ENCODE peak calls at places on chromosomes 6 and 20, in seven cellular contexts. O, D, W, A, L, S and H are unnamed samples.

GRCh38 chr6:158038291-158039177 is 56.9 kb downstream of the SYNJ2 start:
- DNase-seq in O (no peak), D (peak), W (no peak), A (no peak), L (no peak), S (no peak), H (no peak)

GRCh38 chr6:168206681-168207274 is 112.8 kb downstream of the DACT2 start:
- DNase-seq in O (no peak), D (peak), W (no peak), A (no peak), L (no peak), S (no peak), H (no peak)

GRCh38 chr20:23018941-23019340 is 16.2 kb upstream of the SSTR4 start:
- DNase-seq in O (no peak), D (no peak), W (peak), A (no peak), L (no peak), S (no peak), H (no peak)

GRCh38 chr6:98831057-98832031 is 3.0 kb upstream of the POU3F2 start:
- DNase-seq in O (no peak), D (no peak), W (no peak), A (no peak), L (no peak), S (peak), H (no peak)

GRCh38 chr6:168432196-168432595 is 8.8 kb upstream of the SMOC2 start:
- DNase-seq in O (no peak), D (no peak), W (no peak), A (no peak), L (no peak), S (no peak), H (no peak)

GRCh38 chr6:136823128-136823660 is 802 bp downstream of the PEX7 start:
- DNase-seq in O (no peak), D (no peak), W (peak), A (no peak), L (no peak), S (no peak), H (peak)

GRCh38 chr6:152244998-152245630 is 392.0 kb downstream of the SYNE1 start:
- DNase-seq in O (no peak), D (no peak), W (no peak), A (peak), L (no peak), S (no peak), H (no peak)

GRCh38 chr6:37650071-37650481 is 47.6 kb downstream of the MDGA1 start:
- DNase-seq in O (no peak), D (no peak), W (no peak), A (no peak), L (no peak), S (peak), H (no peak)

GRCh38 chr6:26175033-26175427 is 87.8 kb downstream of the HFE start:
- DNase-seq in O (no peak), D (no peak), W (no peak), A (no peak), L (no peak), S (no peak), H (no peak)

GRCh38 chr6:34587851-34588250 is 31.7 kb upstream of the SPDEF start:
- DNase-seq in O (no peak), D (peak), W (no peak), A (no peak), L (no peak), S (no peak), H (no peak)

GRCh38 chr6:34587325-34587724 is 31.2 kb upstream of the SPDEF start:
- DNase-seq in O (no peak), D (peak), W (no peak), A (no peak), L (peak), S (no peak), H (no peak)

GRCh38 chr6:34589140-34589539 is 33.0 kb upstream of the SPDEF start:
- DNase-seq in O (no peak), D (peak), W (no peak), A (no peak), L (no peak), S (no peak), H (no peak)

GRCh38 chr6:34592208-34592952 is 36.3 kb upstream of the SPDEF start:
- DNase-seq in O (no peak), D (peak), W (peak), A (no peak), L (no peak), S (no peak), H (no peak)

DNA sequence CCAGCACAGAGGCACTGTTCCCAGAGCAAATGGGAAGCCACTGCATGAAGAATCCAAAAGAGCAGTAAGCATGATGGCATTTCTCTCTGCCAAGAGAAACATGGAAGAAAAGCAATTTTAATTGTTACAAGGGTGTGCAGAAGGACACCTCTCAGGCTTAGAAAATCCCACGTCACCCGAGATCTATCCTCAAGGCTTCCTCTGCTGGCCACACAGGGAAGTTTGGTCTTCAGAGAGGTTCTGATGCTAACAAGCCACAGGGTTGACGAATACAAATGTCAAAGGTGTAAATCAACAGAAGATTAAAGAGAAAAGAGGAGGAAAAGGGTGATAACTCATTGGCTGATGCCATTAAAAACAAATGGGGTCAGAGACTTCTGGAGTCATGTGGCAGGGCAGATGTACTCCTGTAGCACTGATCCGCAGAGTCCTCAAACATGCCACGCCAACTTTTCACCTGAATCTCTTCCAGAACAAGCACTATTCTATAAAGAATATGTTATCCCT is 33.6 kb upstream of the SPDEF start:
- DNase-seq in O (no peak), D (no peak), W (no peak), A (no peak), L (no peak), S (no peak), H (no peak)
- TF ChIP-seq CTCF in O (no peak), D (no peak), W (no peak), A (no peak), L (no peak), S (no peak), H (no peak)

GRCh38 chr6:86856937-86857563 is 80.3 kb upstream of the HTR1E start:
- DNase-seq in O (no peak), D (no peak), W (no peak), A (peak), L (peak), S (peak), H (peak)
- TF ChIP-seq CTCF in O (peak), D (peak), W (no peak), A (peak), L (peak), S (peak), H (peak)

GRCh38 chr6:140590641-140591040 is 1216.2 kb upstream of the CITED2 start:
- DNase-seq in O (no peak), D (no peak), W (no peak), A (peak), L (peak), S (no peak), H (no peak)
- TF ChIP-seq CTCF in O (no peak), D (no peak), W (no peak), A (no peak), L (no peak), S (no peak), H (no peak)

GRCh38 chr20:8360035-8360434 is 228.0 kb downstream of the PLCB1 start:
- DNase-seq in O (no peak), D (no peak), W (no peak), A (no peak), L (no peak), S (no peak), H (no peak)

GRCh38 chr20:8362457-8362856 is 230.4 kb downstream of the PLCB1 start:
- DNase-seq in O (no peak), D (no peak), W (no peak), A (no peak), L (no peak), S (no peak), H (no peak)

GRCh38 chr20:8363970-8364733 is 232.1 kb downstream of the PLCB1 start:
- DNase-seq in O (no peak), D (no peak), W (no peak), A (no peak), L (no peak), S (no peak), H (no peak)

GRCh38 chr20:8361779-8362178 is 229.7 kb downstream of the PLCB1 start:
- DNase-seq in O (no peak), D (no peak), W (no peak), A (no peak), L (no peak), S (no peak), H (no peak)

GRCh38 chr20:8361008-8361652 is 229.1 kb downstream of the PLCB1 start:
- DNase-seq in O (no peak), D (no peak), W (no peak), A (peak), L (peak), S (no peak), H (no peak)
- TF ChIP-seq CTCF in O (no peak), D (peak), W (no peak), A (no peak), L (no peak), S (no peak), H (no peak)

GRCh38 chr6:146775227-146775626 is 176.5 kb downstream of the ADGB start:
- DNase-seq in O (no peak), D (no peak), W (no peak), A (no peak), L (peak), S (no peak), H (no peak)
- TF ChIP-seq CTCF in O (no peak), D (no peak), W (no peak), A (no peak), L (no peak), S (no peak), H (peak)

DNA sequence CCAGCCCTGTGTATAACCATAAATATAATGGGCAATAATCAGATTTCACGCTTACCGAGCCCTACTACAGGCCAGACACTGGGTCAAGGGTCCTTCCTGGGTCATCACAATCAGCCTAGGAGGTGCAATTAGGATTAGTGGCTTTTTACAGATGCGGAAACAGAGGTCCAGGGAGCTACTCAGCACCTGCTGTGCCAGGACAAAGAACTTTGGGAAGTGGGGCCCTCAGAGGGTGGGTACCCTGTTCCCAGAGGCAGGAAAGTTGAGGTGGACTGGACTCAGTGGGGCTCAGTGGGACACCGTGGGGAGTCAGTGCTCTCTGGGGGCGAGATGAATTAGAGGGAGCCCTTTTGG is 77.2 kb downstream of the CEBPB start:
- DNase-seq in O (no peak), D (no peak), W (no peak), A (no peak), L (no peak), S (no peak), H (no peak)
- TF ChIP-seq CTCF in O (no peak), D (no peak), W (no peak), A (no peak), L (no peak), S (no peak), H (no peak)

DNA sequence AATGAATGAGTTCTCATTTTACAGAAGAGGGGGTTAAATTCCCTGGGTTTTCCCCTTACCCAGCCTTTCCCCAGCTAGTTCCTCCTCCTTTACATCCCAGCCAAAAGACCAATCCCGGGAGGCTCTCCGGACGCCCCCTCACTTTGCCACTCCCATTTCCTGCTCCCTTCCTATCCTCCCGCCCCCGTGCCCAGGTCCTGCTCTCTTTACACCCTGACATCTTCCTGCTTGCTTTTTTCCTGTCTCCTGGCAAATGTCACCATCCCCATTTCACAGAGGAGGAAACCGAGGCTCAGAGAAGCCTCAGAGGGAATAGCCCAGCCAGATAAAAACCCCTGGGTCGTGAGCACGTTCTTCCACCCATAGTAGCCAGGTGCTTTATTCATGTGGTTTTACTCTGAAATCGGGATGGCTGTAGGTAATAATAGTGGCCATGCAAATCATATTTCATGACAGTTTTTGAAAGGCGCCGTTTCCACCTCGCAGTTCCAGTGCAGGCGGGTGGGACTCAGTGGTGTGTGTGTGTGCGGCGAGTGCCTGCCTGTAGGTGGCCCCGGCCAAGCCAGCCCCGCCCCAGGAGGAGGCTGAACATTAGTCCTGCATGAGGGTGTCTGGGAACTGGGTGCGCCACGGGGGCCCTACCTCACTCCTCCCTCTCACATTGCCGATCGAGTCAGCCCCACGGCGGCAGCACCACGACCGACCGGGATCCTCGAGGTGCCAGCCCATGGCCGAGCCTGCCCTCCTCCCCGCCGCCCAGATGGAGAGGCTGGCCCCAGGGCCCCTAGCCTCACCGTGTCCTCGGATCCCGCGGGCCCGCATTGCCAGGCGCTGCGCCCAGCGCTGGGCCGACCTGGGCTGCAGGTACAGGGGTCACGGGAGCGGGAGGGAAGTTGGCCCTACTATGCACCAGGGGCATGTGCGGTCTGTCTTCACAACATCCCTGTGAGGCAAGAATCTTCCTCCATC is at the start of gene ARHGAP40:
- DNase-seq in O (no peak), D (no peak), W (no peak), A (no peak), L (peak), S (peak), H (no peak)
- TF ChIP-seq CTCF in O (peak), D (no peak), W (no peak), A (peak), L (peak), S (no peak), H (peak)

DNA sequence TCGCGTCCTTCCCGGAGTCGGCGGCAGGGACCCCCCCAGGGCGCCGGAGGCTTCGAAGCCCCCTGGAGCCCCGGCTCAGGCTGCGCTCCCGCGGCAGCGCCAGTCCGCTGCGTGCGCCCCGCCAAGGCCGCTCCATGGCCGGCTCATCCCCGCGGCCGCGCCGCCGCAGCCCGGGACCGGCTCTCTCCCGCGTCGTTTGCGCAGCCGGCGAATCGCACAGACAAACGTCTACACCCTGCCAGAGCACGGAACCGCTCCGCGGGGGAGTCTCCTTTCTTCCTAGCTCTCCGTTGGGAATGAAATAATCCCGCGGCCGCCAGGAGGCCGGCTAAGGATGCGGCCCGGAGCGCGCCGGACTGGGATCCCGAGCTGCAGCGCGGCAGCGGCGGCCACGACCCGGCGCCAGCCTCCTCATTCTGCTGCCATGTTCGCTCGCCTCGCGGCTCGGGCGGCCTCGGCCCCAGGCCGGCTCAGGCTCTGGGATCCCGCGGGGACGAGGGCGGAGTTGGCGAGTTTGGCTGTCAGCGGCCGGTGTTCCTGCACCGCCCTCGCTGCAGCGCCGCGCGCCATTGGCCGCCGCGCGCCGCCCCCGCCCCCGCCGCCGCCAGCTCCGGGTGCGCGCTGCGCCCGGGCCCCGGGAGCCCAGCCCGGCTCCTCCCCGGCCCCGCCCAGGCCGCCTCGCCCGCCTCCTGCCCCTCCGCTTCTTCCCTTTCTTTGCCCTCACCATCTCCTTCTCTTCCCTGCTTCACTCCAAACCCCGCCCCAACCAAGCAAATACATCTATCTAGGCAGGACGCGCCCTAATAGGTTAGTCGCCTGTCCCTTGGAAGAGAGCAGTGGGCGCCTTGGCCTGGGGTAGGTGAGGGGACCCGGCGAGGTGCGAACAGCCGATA is at the start of gene GFOD1:
- DNase-seq in O (peak), D (peak), W (peak), A (peak), L (peak), S (peak), H (peak)
- TF ChIP-seq CTCF in O (no peak), D (no peak), W (no peak), A (peak), L (peak), S (no peak), H (peak)